ENCODE peak calls at places on chromosomes 3 and 15, in ten cellular contexts. A is RWPE1, V is OCI-LY7, I is psoas muscle, X is mesothelial cell of epicardium, B is uterus, J is omental fat pad, R is WTC11, N is astrocyte, Q is GM13976. S is an unnamed sample.
A peak's percentile ranks its signal among the peaks of the same experiment; 100 is the strongest.

GRCh38 chr3:100416863-100417262 is 15.5 kb downstream of the LNP1 start:
- DNase-seq in Q (no peak), V (no peak), A (no peak), R (no peak), I (no peak), B (no peak), J (no peak), X (no peak), N (no peak), S (no peak)

GRCh38 chr15:60757831-60758570 is 279.1 kb upstream of the ICE2 start:
- DNase-seq in R (no peak), Q (no peak), N (no peak), I (no peak), X (no peak), A (no peak), V (no peak), B (no peak), J (no peak), S (no peak)

GRCh38 chr3:76724075-76724474 is 315.8 kb upstream of the ROBO2 start:
- DNase-seq in N (no peak), R (no peak), B (no peak), I (no peak), X (no peak), J (no peak), A (no peak), V (no peak), Q (no peak), S (no peak)

GRCh38 chr3:149783576-149783975 is 8.8 kb downstream of the ANKUB1 start:
- DNase-seq in X (no peak), B (no peak), N (peak; percentile 87), R (no peak), V (no peak), Q (no peak), J (no peak), A (peak; percentile 82), I (no peak), S (no peak)

GRCh38 chr15:73771380-73772095 is 18.4 kb upstream of the INSYN1 start:
- DNase-seq in Q (no peak), R (peak; percentile 47), V (no peak), B (no peak), X (no peak), N (no peak), A (no peak), I (no peak), J (no peak), S (no peak)

GRCh38 chr3:12187448-12188327 is 29.0 kb upstream of the TIMP4 start:
- DNase-seq in I (no peak), A (no peak), B (peak; percentile 26), J (no peak), Q (peak; percentile 65), R (no peak), X (no peak), V (no peak), N (peak; percentile 62), S (peak; percentile 62)

GRCh38 chr15:40809051-40809450 is 1.8 kb upstream of the DNAJC17 start:
- DNase-seq in J (no peak), V (no peak), B (no peak), A (no peak), X (no peak), I (no peak), N (no peak), R (no peak), Q (peak; percentile 43), S (no peak)

GRCh38 chr3:167466961-167467360 is 6.9 kb downstream of the SERPINI2 start:
- DNase-seq in J (no peak), X (no peak), B (no peak), I (no peak), Q (no peak), V (no peak), A (no peak), N (no peak), R (no peak), S (no peak)

GRCh38 chr3:114272271-114272670 is 21.6 kb upstream of the TIGIT start:
- DNase-seq in V (no peak), Q (no peak), J (no peak), N (peak; percentile 49), X (no peak), I (no peak), R (no peak), B (no peak), A (no peak), S (no peak)

GRCh38 chr3:114274929-114275328 is 18.9 kb upstream of the TIGIT start:
- DNase-seq in X (no peak), R (no peak), A (no peak), I (no peak), J (no peak), Q (no peak), B (no peak), V (no peak), N (peak; percentile 23), S (no peak)

GRCh38 chr3:114270019-114270418 is 23.8 kb upstream of the TIGIT start:
- DNase-seq in V (no peak), A (no peak), N (no peak), Q (no peak), B (no peak), R (no peak), X (no peak), J (no peak), I (no peak), S (no peak)
- TF ChIP-seq CTCF in V (no peak), A (no peak), N (no peak), Q (no peak), B (no peak), R (no peak), X (no peak), J (no peak), I (no peak), S (no peak)

GRCh38 chr3:159175391-159175725 is 373.5 kb downstream of the MFSD1 start:
- DNase-seq in R (no peak), X (no peak), J (no peak), I (no peak), Q (no peak), B (no peak), N (no peak), A (no peak), V (no peak), S (no peak)

GRCh38 chr3:159178209-159178897 is 376.5 kb downstream of the MFSD1 start:
- DNase-seq in V (no peak), B (no peak), R (no peak), I (no peak), N (no peak), X (no peak), J (no peak), Q (no peak), A (no peak), S (no peak)

GRCh38 chr3:159172473-159172872 is 370.6 kb downstream of the MFSD1 start:
- DNase-seq in B (no peak), R (no peak), X (no peak), N (no peak), A (no peak), I (no peak), V (no peak), J (no peak), Q (no peak), S (no peak)

GRCh38 chr3:159171333-159171732 is 369.5 kb downstream of the MFSD1 start:
- DNase-seq in J (no peak), Q (no peak), V (no peak), I (no peak), R (no peak), N (no peak), A (no peak), B (no peak), X (no peak), S (no peak)

DNA sequence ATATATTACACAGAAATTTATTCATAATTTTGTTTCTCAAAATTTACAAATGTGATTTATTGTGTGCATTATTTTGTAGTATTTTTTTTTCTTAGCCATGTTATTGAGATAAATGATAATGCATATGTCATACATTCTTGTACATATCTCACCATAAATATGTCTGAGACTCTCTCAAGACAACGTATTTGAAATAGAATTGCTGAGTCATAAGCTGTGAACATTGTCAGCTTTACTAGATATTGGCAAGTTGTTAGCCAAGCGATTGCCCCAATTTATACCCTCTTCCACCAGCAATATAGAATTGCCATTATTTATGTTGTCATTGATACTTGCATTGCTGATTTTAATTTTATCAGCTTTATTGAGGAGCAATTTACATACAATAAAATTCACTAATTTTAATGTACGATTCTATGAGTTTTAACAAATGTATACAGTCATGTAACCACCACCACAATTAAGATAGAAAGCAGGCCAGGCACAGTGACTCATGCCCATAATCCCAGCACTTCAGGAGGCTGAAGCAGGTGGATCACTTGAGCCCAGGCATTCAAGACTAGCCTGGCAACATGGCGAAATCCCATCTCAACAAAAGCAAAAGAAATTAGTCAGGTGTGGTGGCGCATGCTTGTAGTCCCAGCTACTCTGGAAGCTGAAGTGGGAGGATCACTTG is 373.0 kb downstream of the MFSD1 start:
- DNase-seq in V (no peak), B (no peak), R (no peak), Q (no peak), N (peak; percentile 40), A (no peak), X (no peak), I (no peak), J (no peak), S (no peak)
- TF ChIP-seq CTCF in V (no peak), B (no peak), R (no peak), Q (no peak), N (no peak), A (no peak), X (no peak), I (no peak), J (no peak), S (no peak)

DNA sequence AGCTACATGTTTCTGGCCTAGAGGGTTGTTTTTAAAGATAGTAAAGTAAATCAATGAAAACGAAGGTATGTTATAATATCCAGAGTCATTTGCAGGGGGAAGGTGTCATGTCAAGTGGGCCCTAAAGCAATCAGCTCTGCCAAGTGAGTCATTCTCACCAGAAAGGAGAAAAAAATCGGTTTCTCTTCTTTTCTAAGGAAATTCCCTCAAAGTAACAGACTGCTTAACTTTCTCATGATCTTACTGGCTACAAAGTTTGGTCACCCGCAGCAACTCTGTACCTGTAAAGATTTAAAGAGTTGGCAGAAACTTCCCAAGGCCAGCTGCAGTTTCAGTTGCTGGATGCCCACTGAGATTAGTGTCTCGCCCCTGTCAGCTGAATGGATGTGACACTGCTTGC is 5.5 kb upstream of the FSIP1 start:
- DNase-seq in R (no peak), Q (peak; percentile 35), X (no peak), N (peak; percentile 43), V (no peak), A (no peak), J (no peak), I (no peak), B (no peak), S (no peak)
- TF ChIP-seq CTCF in R (no peak), Q (no peak), X (no peak), N (no peak), V (no peak), A (no peak), J (no peak), I (no peak), B (no peak), S (no peak)

GRCh38 chr3:194964809-194965208 is 279.1 kb downstream of the FAM43A start:
- DNase-seq in J (no peak), R (no peak), Q (no peak), V (no peak), I (no peak), N (no peak), X (no peak), B (no peak), A (no peak), S (no peak)

GRCh38 chr3:194970066-194970465 is 284.4 kb downstream of the FAM43A start:
- DNase-seq in I (no peak), Q (no peak), J (no peak), V (no peak), B (no peak), A (no peak), R (no peak), X (no peak), N (no peak), S (no peak)

GRCh38 chr3:194971009-194971408 is 285.3 kb downstream of the FAM43A start:
- DNase-seq in I (no peak), A (no peak), N (no peak), Q (peak; percentile 3), V (no peak), R (no peak), X (no peak), B (no peak), J (no peak), S (no peak)

GRCh38 chr3:194971965-194972364 is 286.3 kb downstream of the FAM43A start:
- DNase-seq in N (no peak), I (no peak), R (no peak), Q (no peak), J (no peak), B (no peak), A (no peak), V (no peak), X (no peak), S (no peak)

DNA sequence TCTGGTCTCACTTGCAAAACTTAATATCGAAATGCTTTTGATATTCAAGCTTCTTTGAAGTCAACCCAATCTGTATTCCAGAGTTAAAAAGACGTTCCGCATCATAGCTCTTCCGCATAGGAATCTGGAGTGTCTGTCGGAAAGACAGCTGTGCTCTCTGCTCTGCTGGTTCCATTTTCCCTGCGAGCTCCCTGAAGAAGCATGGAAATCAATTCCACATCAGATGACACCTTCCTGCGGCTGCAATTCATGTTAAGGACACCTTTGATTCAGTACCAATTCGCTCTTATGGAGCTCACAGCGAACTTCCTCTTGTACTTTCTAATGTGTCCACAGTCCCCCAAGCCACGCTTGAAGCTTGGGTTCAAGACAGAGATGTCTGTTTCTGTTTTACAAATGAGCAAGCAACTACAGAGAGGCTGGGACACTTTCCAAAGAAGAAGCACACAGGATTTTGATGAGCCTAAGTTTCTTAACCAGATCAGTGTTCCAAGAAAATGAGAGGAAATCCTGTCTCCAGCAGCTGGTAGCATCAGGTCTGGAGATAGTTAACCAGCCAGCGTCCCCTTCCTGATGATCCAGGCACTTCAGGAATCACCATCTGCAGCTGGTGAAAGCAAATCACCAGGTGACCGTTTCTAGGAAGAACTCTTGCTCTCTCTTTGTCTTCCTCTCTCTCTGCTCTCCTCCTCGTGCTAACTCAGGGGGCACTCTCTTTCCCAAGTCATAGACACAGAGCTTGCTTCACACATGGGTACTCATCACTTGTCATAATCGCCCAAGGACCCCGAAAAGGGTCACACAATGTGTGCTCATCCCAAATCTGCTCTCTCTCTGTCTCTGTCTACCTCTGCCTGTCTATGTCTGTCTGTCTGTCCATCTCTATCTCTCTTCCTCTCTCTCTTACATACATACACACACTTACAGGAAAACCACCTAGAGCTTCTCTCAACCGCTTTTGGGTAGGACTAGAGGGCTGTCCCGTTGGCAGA is 281.7 kb downstream of the FAM43A start:
- DNase-seq in X (no peak), B (no peak), Q (peak; percentile 2), J (no peak), V (no peak), N (no peak), I (no peak), A (no peak), R (no peak), S (no peak)
- TF ChIP-seq CTCF in X (no peak), B (no peak), Q (no peak), J (no peak), V (no peak), N (no peak), I (no peak), A (no peak), R (no peak), S (no peak)